ENCODE peak calls at places on chromosomes 3 and 15, in four cellular contexts. One of them, this sample, is unnamed.

GRCh38 chr3:15743587-15744009 is 54.2 kb downstream of the ANKRD28 start:
- DNase-seq in neuronal stem cell: no peak
- DNase-seq in astrocyte: no peak
- DNase-seq in mammary epithelial cell: no peak
- DNase-seq in this sample: no peak

GRCh38 chr3:32780735-32781210 is 37.0 kb upstream of the TRIM71 start:
- DNase-seq in neuronal stem cell: peak
- DNase-seq in astrocyte: peak
- DNase-seq in mammary epithelial cell: no peak
- DNase-seq in this sample: peak

GRCh38 chr3:43838009-43838758 is 147.4 kb downstream of the ABHD5 start:
- DNase-seq in neuronal stem cell: no peak
- DNase-seq in astrocyte: no peak
- DNase-seq in mammary epithelial cell: no peak
- DNase-seq in this sample: no peak

GRCh38 chr15:49199666-49200065 is 29.6 kb downstream of the GALK2 start:
- DNase-seq in neuronal stem cell: no peak
- DNase-seq in astrocyte: no peak
- DNase-seq in mammary epithelial cell: no peak
- DNase-seq in this sample: no peak

GRCh38 chr3:124650798-124651197 is 79.5 kb upstream of the UMPS start:
- DNase-seq in neuronal stem cell: no peak
- DNase-seq in astrocyte: no peak
- DNase-seq in mammary epithelial cell: no peak
- DNase-seq in this sample: no peak

GRCh38 chr3:111936967-111937366 is 41.9 kb upstream of the ABHD10 start:
- DNase-seq in neuronal stem cell: no peak
- DNase-seq in astrocyte: peak
- DNase-seq in mammary epithelial cell: no peak
- DNase-seq in this sample: no peak

GRCh38 chr3:130748520-130748919 is 1.9 kb upstream of the PIK3R4 start:
- DNase-seq in neuronal stem cell: no peak
- DNase-seq in astrocyte: no peak
- DNase-seq in mammary epithelial cell: no peak
- DNase-seq in this sample: no peak

GRCh38 chr3:120113128-120114116 is 19.2 kb upstream of the GSK3B start:
- DNase-seq in neuronal stem cell: no peak
- DNase-seq in astrocyte: peak
- DNase-seq in mammary epithelial cell: peak
- DNase-seq in this sample: no peak

GRCh38 chr3:132595036-132595435 is 2.0 kb upstream of the ACKR4 start:
- DNase-seq in neuronal stem cell: peak
- DNase-seq in astrocyte: peak
- DNase-seq in mammary epithelial cell: peak
- DNase-seq in this sample: peak

GRCh38 chr3:64443553-64444331 is 218.5 kb upstream of the PRICKLE2 start:
- DNase-seq in neuronal stem cell: no peak
- DNase-seq in astrocyte: peak
- DNase-seq in mammary epithelial cell: no peak
- DNase-seq in this sample: no peak

GRCh38 chr3:128269796-128270195 is 116.5 kb downstream of the EEFSEC start:
- DNase-seq in neuronal stem cell: no peak
- DNase-seq in astrocyte: no peak
- DNase-seq in mammary epithelial cell: no peak
- DNase-seq in this sample: no peak

GRCh38 chr15:94670436-94671034 is 439.2 kb downstream of the MCTP2 start:
- DNase-seq in neuronal stem cell: peak
- DNase-seq in astrocyte: peak
- DNase-seq in mammary epithelial cell: peak
- DNase-seq in this sample: no peak

GRCh38 chr3:42600958-42601675 is 631 bp downstream of the NKTR start:
- DNase-seq in neuronal stem cell: no peak
- DNase-seq in astrocyte: peak
- DNase-seq in mammary epithelial cell: peak
- DNase-seq in this sample: peak

GRCh38 chr3:135329479-135329878 is 534.4 kb downstream of the EPHB1 start:
- DNase-seq in neuronal stem cell: no peak
- DNase-seq in astrocyte: no peak
- DNase-seq in mammary epithelial cell: no peak
- DNase-seq in this sample: no peak

GRCh38 chr3:89113887-89114840 is 6.7 kb downstream of the EPHA3 start:
- DNase-seq in neuronal stem cell: peak
- DNase-seq in astrocyte: peak
- DNase-seq in mammary epithelial cell: peak
- DNase-seq in this sample: peak

GRCh38 chr3:65854606-65855304 is 184.0 kb downstream of the MAGI1 start:
- DNase-seq in neuronal stem cell: no peak
- DNase-seq in astrocyte: peak
- DNase-seq in mammary epithelial cell: peak
- DNase-seq in this sample: no peak

GRCh38 chr3:30112904-30113484 is 493.4 kb upstream of the TGFBR2 start:
- DNase-seq in neuronal stem cell: peak
- DNase-seq in astrocyte: peak
- DNase-seq in mammary epithelial cell: peak
- DNase-seq in this sample: no peak

GRCh38 chr3:24365168-24365567 is 129.5 kb downstream of the THRB start:
- DNase-seq in neuronal stem cell: no peak
- DNase-seq in astrocyte: peak
- DNase-seq in mammary epithelial cell: peak
- DNase-seq in this sample: no peak

GRCh38 chr3:133152056-133152455 is 113.9 kb downstream of the TMEM108 start:
- DNase-seq in neuronal stem cell: no peak
- DNase-seq in astrocyte: no peak
- DNase-seq in mammary epithelial cell: no peak
- DNase-seq in this sample: no peak

GRCh38 chr15:68709826-68710225 is 110.9 kb downstream of the ANP32A start:
- DNase-seq in neuronal stem cell: no peak
- DNase-seq in astrocyte: no peak
- DNase-seq in mammary epithelial cell: no peak
- DNase-seq in this sample: no peak

GRCh38 chr3:114078126-114078525 is 21.6 kb downstream of the QTRT2 start:
- DNase-seq in neuronal stem cell: no peak
- DNase-seq in astrocyte: no peak
- DNase-seq in mammary epithelial cell: no peak
- DNase-seq in this sample: no peak

GRCh38 chr3:177102526-177102925 is 94.8 kb downstream of the TBL1XR1 start:
- DNase-seq in neuronal stem cell: no peak
- DNase-seq in astrocyte: peak
- DNase-seq in mammary epithelial cell: no peak
- DNase-seq in this sample: no peak

GRCh38 chr3:78139166-78139565 is 1099.3 kb downstream of the ROBO2 start:
- DNase-seq in neuronal stem cell: no peak
- DNase-seq in astrocyte: peak
- DNase-seq in mammary epithelial cell: peak
- DNase-seq in this sample: no peak

GRCh38 chr3:39443530-39443929 is 23.9 kb upstream of the MOBP start:
- DNase-seq in neuronal stem cell: no peak
- DNase-seq in astrocyte: no peak
- DNase-seq in mammary epithelial cell: no peak
- DNase-seq in this sample: peak

GRCh38 chr15:95129589-95129988 is 898.2 kb downstream of the MCTP2 start:
- DNase-seq in neuronal stem cell: no peak
- DNase-seq in astrocyte: peak
- DNase-seq in mammary epithelial cell: no peak
- DNase-seq in this sample: no peak

GRCh38 chr3:140375002-140375401 is 302.9 kb upstream of the TRIM42 start:
- DNase-seq in neuronal stem cell: no peak
- DNase-seq in astrocyte: no peak
- DNase-seq in mammary epithelial cell: peak
- DNase-seq in this sample: no peak

GRCh38 chr3:140376136-140376889 is 301.6 kb upstream of the TRIM42 start:
- DNase-seq in neuronal stem cell: no peak
- DNase-seq in astrocyte: no peak
- DNase-seq in mammary epithelial cell: no peak
- DNase-seq in this sample: no peak

GRCh38 chr3:140384028-140384771 is 293.7 kb upstream of the TRIM42 start:
- DNase-seq in neuronal stem cell: no peak
- DNase-seq in astrocyte: no peak
- DNase-seq in mammary epithelial cell: no peak
- DNase-seq in this sample: no peak

GRCh38 chr3:140377644-140378043 is 300.2 kb upstream of the TRIM42 start:
- DNase-seq in neuronal stem cell: no peak
- DNase-seq in astrocyte: no peak
- DNase-seq in mammary epithelial cell: no peak
- DNase-seq in this sample: no peak

GRCh38 chr3:140378571-140379340 is 299.1 kb upstream of the TRIM42 start:
- DNase-seq in neuronal stem cell: no peak
- DNase-seq in astrocyte: peak
- DNase-seq in mammary epithelial cell: peak
- DNase-seq in this sample: no peak
- H3K4me2 ChIP-seq in neuronal stem cell: no peak
- H3K4me2 ChIP-seq in astrocyte: no peak
- H3K4me2 ChIP-seq in mammary epithelial cell: no peak
- H3K4me2 ChIP-seq in this sample: no peak

DNA sequence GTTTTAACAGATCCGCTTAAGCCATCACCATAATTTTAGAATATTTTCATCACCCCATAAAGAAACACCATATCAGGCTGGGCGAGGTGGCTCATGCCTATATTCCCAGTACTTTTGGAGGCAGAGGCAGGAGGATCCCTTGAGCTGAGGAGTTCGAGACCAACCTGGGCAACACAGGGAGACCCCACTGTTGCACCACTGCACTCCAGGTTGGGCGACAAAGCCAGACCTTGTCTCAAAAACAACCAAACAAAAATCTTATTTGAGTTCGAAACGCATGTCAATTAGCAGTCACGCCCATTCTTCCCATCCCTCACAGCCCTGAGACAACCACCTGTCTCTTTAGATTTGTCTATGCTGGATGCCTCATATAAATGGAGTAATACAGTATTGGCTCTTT is 119.9 kb downstream of the KLF13 start:
- DNase-seq in neuronal stem cell: no peak
- DNase-seq in astrocyte: no peak
- DNase-seq in mammary epithelial cell: no peak
- DNase-seq in this sample: no peak
- H3K9ac ChIP-seq in neuronal stem cell: no peak
- H3K9ac ChIP-seq in astrocyte: no peak
- H3K9ac ChIP-seq in mammary epithelial cell: no peak
- H3K9ac ChIP-seq in this sample: no peak

GRCh38 chr15:89837134-89837829 is 22.6 kb upstream of the ANPEP start:
- DNase-seq in neuronal stem cell: no peak
- DNase-seq in astrocyte: peak
- DNase-seq in mammary epithelial cell: peak
- DNase-seq in this sample: no peak
- H3K4me2 ChIP-seq in neuronal stem cell: no peak
- H3K4me2 ChIP-seq in astrocyte: peak
- H3K4me2 ChIP-seq in mammary epithelial cell: peak
- H3K4me2 ChIP-seq in this sample: no peak

GRCh38 chr3:20125289-20125688 is 60.7 kb downstream of the SGO1 start:
- DNase-seq in neuronal stem cell: no peak
- DNase-seq in astrocyte: no peak
- DNase-seq in mammary epithelial cell: no peak
- DNase-seq in this sample: no peak
- H3K9ac ChIP-seq in neuronal stem cell: no peak
- H3K9ac ChIP-seq in astrocyte: no peak
- H3K9ac ChIP-seq in mammary epithelial cell: no peak
- H3K9ac ChIP-seq in this sample: no peak

DNA sequence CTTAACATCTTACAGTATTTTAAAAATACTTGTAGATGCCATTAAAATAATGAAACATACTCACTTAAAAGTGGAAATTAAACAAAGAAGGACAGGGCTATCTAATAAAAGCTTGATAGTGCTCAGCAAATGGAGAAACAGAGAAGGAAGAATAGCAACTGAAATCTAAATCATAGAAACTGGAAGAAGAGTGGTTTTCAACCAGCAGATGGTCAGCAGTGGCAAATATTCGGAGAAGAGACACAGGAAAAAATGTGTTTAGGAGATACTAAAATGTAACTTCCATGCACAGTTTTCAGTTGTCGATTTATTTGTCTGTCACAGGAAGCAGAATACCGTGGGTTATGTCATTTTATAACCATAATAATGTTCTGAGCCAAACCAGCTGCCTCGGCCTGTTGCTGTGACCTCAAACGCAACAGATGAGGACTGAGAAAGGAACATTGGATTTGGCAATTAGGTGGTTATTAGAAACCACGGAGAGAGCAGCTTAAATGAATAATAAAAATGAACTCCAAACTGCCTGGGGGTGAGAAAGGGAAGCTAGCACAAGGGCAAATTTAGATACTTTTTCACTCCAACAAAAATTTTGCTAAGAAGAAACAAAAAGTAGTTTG is 246.6 kb upstream of the KCNMB2 start:
- DNase-seq in neuronal stem cell: no peak
- DNase-seq in astrocyte: no peak
- DNase-seq in mammary epithelial cell: peak
- DNase-seq in this sample: no peak
- H3K4me2 ChIP-seq in neuronal stem cell: no peak
- H3K4me2 ChIP-seq in astrocyte: no peak
- H3K4me2 ChIP-seq in mammary epithelial cell: peak
- H3K4me2 ChIP-seq in this sample: no peak